ENCODE peak calls at places on chromosomes 16 and 17, in seven cellular contexts. One of them, this sample, is unnamed.

GRCh38 chr16:64627781-64628180 is 494.1 kb downstream of the CDH11 start:
- DNase-seq in A549: no peak
- DNase-seq in mucosa of descending colon: no peak
- DNase-seq in heart left ventricle: peak
- DNase-seq in heart right ventricle: peak
- DNase-seq in AG10803: no peak
- DNase-seq in fibroblast of pulmonary artery: no peak
- DNase-seq in this sample: no peak

GRCh38 chr16:72210072-72210471 is 38.1 kb upstream of the PMFBP1 start:
- DNase-seq in heart right ventricle: no peak
- DNase-seq in AG10803: no peak
- DNase-seq in fibroblast of pulmonary artery: no peak
- DNase-seq in A549: no peak
- DNase-seq in heart left ventricle: no peak
- DNase-seq in mucosa of descending colon: no peak
- DNase-seq in this sample: no peak

GRCh38 chr17:81859906-81860755 is at the start of gene P4HB:
- DNase-seq in AG10803: no peak
- DNase-seq in heart left ventricle: peak
- DNase-seq in A549: no peak
- DNase-seq in heart right ventricle: peak
- DNase-seq in fibroblast of pulmonary artery: no peak
- DNase-seq in mucosa of descending colon: no peak
- DNase-seq in this sample: no peak

GRCh38 chr16:4227040-4227332 is 14.9 kb downstream of the SRL start:
- DNase-seq in mucosa of descending colon: no peak
- DNase-seq in heart left ventricle: no peak
- DNase-seq in AG10803: no peak
- DNase-seq in A549: no peak
- DNase-seq in heart right ventricle: no peak
- DNase-seq in fibroblast of pulmonary artery: no peak
- DNase-seq in this sample: no peak

GRCh38 chr17:34723875-34724274 is 144.5 kb downstream of the TMEM132E start:
- DNase-seq in heart right ventricle: no peak
- DNase-seq in heart left ventricle: no peak
- DNase-seq in AG10803: no peak
- DNase-seq in mucosa of descending colon: no peak
- DNase-seq in A549: no peak
- DNase-seq in fibroblast of pulmonary artery: no peak
- DNase-seq in this sample: no peak

GRCh38 chr16:56234737-56235136 is 43.4 kb downstream of the GNAO1 start:
- DNase-seq in AG10803: no peak
- DNase-seq in fibroblast of pulmonary artery: no peak
- DNase-seq in heart left ventricle: no peak
- DNase-seq in heart right ventricle: no peak
- DNase-seq in A549: no peak
- DNase-seq in mucosa of descending colon: no peak
- DNase-seq in this sample: no peak

GRCh38 chr17:61454095-61454931 is 2.1 kb downstream of the TBX4 start:
- DNase-seq in AG10803: no peak
- DNase-seq in mucosa of descending colon: no peak
- DNase-seq in fibroblast of pulmonary artery: no peak
- DNase-seq in heart left ventricle: peak
- DNase-seq in heart right ventricle: no peak
- DNase-seq in A549: no peak
- DNase-seq in this sample: no peak

GRCh38 chr16:66925322-66925840 is at the start of gene RRAD:
- DNase-seq in fibroblast of pulmonary artery: peak
- DNase-seq in heart right ventricle: peak
- DNase-seq in heart left ventricle: peak
- DNase-seq in mucosa of descending colon: peak
- DNase-seq in AG10803: peak
- DNase-seq in A549: no peak
- DNase-seq in this sample: peak

GRCh38 chr17:43003542-43004172 is 2.9 kb upstream of the IFI35 start:
- DNase-seq in heart left ventricle: no peak
- DNase-seq in mucosa of descending colon: no peak
- DNase-seq in AG10803: peak
- DNase-seq in A549: peak
- DNase-seq in fibroblast of pulmonary artery: no peak
- DNase-seq in heart right ventricle: no peak
- DNase-seq in this sample: peak

GRCh38 chr17:49055181-49055927 is 58.2 kb downstream of the IGF2BP1 start:
- DNase-seq in heart right ventricle: no peak
- DNase-seq in fibroblast of pulmonary artery: no peak
- DNase-seq in heart left ventricle: no peak
- DNase-seq in mucosa of descending colon: no peak
- DNase-seq in AG10803: no peak
- DNase-seq in A549: no peak
- DNase-seq in this sample: no peak

GRCh38 chr17:43027091-43028032 is 2.3 kb downstream of the RND2 start:
- DNase-seq in heart left ventricle: no peak
- DNase-seq in heart right ventricle: no peak
- DNase-seq in AG10803: no peak
- DNase-seq in mucosa of descending colon: no peak
- DNase-seq in fibroblast of pulmonary artery: no peak
- DNase-seq in A549: no peak
- DNase-seq in this sample: no peak

GRCh38 chr16:77330332-77331043 is 104.3 kb downstream of the ADAMTS18 start:
- DNase-seq in A549: no peak
- DNase-seq in AG10803: no peak
- DNase-seq in mucosa of descending colon: no peak
- DNase-seq in heart left ventricle: no peak
- DNase-seq in fibroblast of pulmonary artery: no peak
- DNase-seq in heart right ventricle: no peak
- DNase-seq in this sample: no peak

GRCh38 chr16:67833035-67833417 is 9.1 kb upstream of the THAP11 start:
- DNase-seq in A549: no peak
- DNase-seq in heart right ventricle: no peak
- DNase-seq in AG10803: peak
- DNase-seq in mucosa of descending colon: no peak
- DNase-seq in heart left ventricle: peak
- DNase-seq in fibroblast of pulmonary artery: peak
- DNase-seq in this sample: peak

GRCh38 chr17:79546386-79546785 is 64.5 kb downstream of the RBFOX3 start:
- DNase-seq in fibroblast of pulmonary artery: no peak
- DNase-seq in mucosa of descending colon: no peak
- DNase-seq in AG10803: no peak
- DNase-seq in heart right ventricle: no peak
- DNase-seq in heart left ventricle: no peak
- DNase-seq in A549: no peak
- DNase-seq in this sample: no peak

GRCh38 chr17:82236142-82236971 is 7.5 kb downstream of the SLC16A3 start:
- DNase-seq in heart right ventricle: peak
- DNase-seq in heart left ventricle: peak
- DNase-seq in mucosa of descending colon: peak
- DNase-seq in A549: peak
- DNase-seq in fibroblast of pulmonary artery: peak
- DNase-seq in AG10803: no peak
- DNase-seq in this sample: peak

GRCh38 chr16:57616871-57617270 is 11.6 kb upstream of the ADGRG1 start:
- DNase-seq in AG10803: no peak
- DNase-seq in mucosa of descending colon: no peak
- DNase-seq in heart right ventricle: no peak
- DNase-seq in A549: no peak
- DNase-seq in heart left ventricle: peak
- DNase-seq in fibroblast of pulmonary artery: no peak
- DNase-seq in this sample: peak

GRCh38 chr17:82217120-82217529 is 4.5 kb upstream of the CCDC57 start:
- DNase-seq in A549: no peak
- DNase-seq in heart left ventricle: peak
- DNase-seq in fibroblast of pulmonary artery: no peak
- DNase-seq in mucosa of descending colon: peak
- DNase-seq in AG10803: peak
- DNase-seq in heart right ventricle: no peak
- DNase-seq in this sample: peak

GRCh38 chr17:36148559-36149295 is 27.7 kb downstream of the TBC1D3B start:
- DNase-seq in heart right ventricle: peak
- DNase-seq in AG10803: peak
- DNase-seq in mucosa of descending colon: peak
- DNase-seq in fibroblast of pulmonary artery: peak
- DNase-seq in A549: peak
- DNase-seq in heart left ventricle: peak
- DNase-seq in this sample: peak

GRCh38 chr17:41049110-41049509 is 2.0 kb upstream of the KRTAP2-1 start:
- DNase-seq in fibroblast of pulmonary artery: peak
- DNase-seq in mucosa of descending colon: no peak
- DNase-seq in AG10803: peak
- DNase-seq in heart left ventricle: no peak
- DNase-seq in A549: peak
- DNase-seq in heart right ventricle: no peak
- DNase-seq in this sample: no peak

GRCh38 chr17:21058098-21058893 is 15.5 kb upstream of the USP22 start:
- DNase-seq in fibroblast of pulmonary artery: peak
- DNase-seq in AG10803: peak
- DNase-seq in mucosa of descending colon: no peak
- DNase-seq in heart left ventricle: no peak
- DNase-seq in heart right ventricle: no peak
- DNase-seq in A549: peak
- DNase-seq in this sample: peak

GRCh38 chr17:17412331-17412730 is 64.5 kb upstream of the MED9 start:
- DNase-seq in mucosa of descending colon: no peak
- DNase-seq in heart right ventricle: no peak
- DNase-seq in fibroblast of pulmonary artery: peak
- DNase-seq in heart left ventricle: no peak
- DNase-seq in A549: peak
- DNase-seq in AG10803: peak
- DNase-seq in this sample: peak

GRCh38 chr17:17413821-17414220 is 63.0 kb upstream of the MED9 start:
- DNase-seq in heart right ventricle: no peak
- DNase-seq in fibroblast of pulmonary artery: no peak
- DNase-seq in heart left ventricle: no peak
- DNase-seq in mucosa of descending colon: no peak
- DNase-seq in A549: no peak
- DNase-seq in AG10803: peak
- DNase-seq in this sample: no peak

GRCh38 chr17:17414316-17414937 is 62.4 kb upstream of the MED9 start:
- DNase-seq in fibroblast of pulmonary artery: peak
- DNase-seq in heart right ventricle: no peak
- DNase-seq in AG10803: peak
- DNase-seq in heart left ventricle: no peak
- DNase-seq in mucosa of descending colon: no peak
- DNase-seq in A549: no peak
- DNase-seq in this sample: peak

GRCh38 chr17:17413215-17413792 is 63.5 kb upstream of the MED9 start:
- DNase-seq in heart right ventricle: no peak
- DNase-seq in AG10803: no peak
- DNase-seq in heart left ventricle: no peak
- DNase-seq in A549: no peak
- DNase-seq in mucosa of descending colon: no peak
- DNase-seq in fibroblast of pulmonary artery: peak
- DNase-seq in this sample: no peak

GRCh38 chr17:17411692-17412091 is 65.1 kb upstream of the MED9 start:
- DNase-seq in A549: no peak
- DNase-seq in fibroblast of pulmonary artery: no peak
- DNase-seq in heart left ventricle: no peak
- DNase-seq in mucosa of descending colon: no peak
- DNase-seq in AG10803: peak
- DNase-seq in heart right ventricle: no peak
- DNase-seq in this sample: no peak
- H3K4me3 ChIP-seq in A549: no peak
- H3K4me3 ChIP-seq in fibroblast of pulmonary artery: no peak
- H3K4me3 ChIP-seq in heart left ventricle: no peak
- H3K4me3 ChIP-seq in mucosa of descending colon: no peak
- H3K4me3 ChIP-seq in AG10803: no peak
- H3K4me3 ChIP-seq in heart right ventricle: no peak
- H3K4me3 ChIP-seq in this sample: no peak

DNA sequence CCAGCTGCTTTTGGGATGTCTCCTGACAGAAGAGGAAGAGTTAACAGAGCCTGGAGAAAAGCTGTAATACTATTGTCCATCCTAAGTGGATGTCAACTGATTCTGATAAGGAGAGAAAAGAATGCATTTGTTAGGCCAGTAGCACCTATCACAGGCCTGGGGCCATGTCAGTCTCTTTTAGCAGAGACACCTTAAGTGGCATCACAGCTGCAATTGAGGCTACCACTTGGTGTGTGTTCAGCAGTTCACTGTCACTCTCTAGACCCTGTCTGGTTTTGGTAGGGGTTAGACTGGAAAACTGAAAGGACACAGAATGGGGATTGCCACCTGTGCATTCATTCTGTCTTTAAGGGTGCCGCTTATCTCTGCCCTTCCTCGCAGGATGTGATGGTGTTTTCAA is 42.0 kb downstream of the PSMD12 start:
- DNase-seq in A549: no peak
- DNase-seq in heart left ventricle: no peak
- DNase-seq in fibroblast of pulmonary artery: no peak
- DNase-seq in mucosa of descending colon: no peak
- DNase-seq in AG10803: no peak
- DNase-seq in heart right ventricle: no peak
- DNase-seq in this sample: no peak
- TF ChIP-seq CTCF in A549: no peak
- TF ChIP-seq CTCF in heart left ventricle: no peak
- TF ChIP-seq CTCF in fibroblast of pulmonary artery: no peak
- TF ChIP-seq CTCF in mucosa of descending colon: no peak
- TF ChIP-seq CTCF in AG10803: no peak
- TF ChIP-seq CTCF in heart right ventricle: no peak
- TF ChIP-seq CTCF in this sample: no peak

GRCh38 chr17:75878174-75878998 is at the start of gene TRIM47:
- DNase-seq in AG10803: peak
- DNase-seq in A549: peak
- DNase-seq in heart left ventricle: peak
- DNase-seq in heart right ventricle: peak
- DNase-seq in mucosa of descending colon: peak
- DNase-seq in fibroblast of pulmonary artery: peak
- DNase-seq in this sample: peak
- H3K4me3 ChIP-seq in AG10803: peak
- H3K4me3 ChIP-seq in A549: peak
- H3K4me3 ChIP-seq in heart left ventricle: peak
- H3K4me3 ChIP-seq in heart right ventricle: peak
- H3K4me3 ChIP-seq in mucosa of descending colon: peak
- H3K4me3 ChIP-seq in fibroblast of pulmonary artery: peak
- H3K4me3 ChIP-seq in this sample: peak

DNA sequence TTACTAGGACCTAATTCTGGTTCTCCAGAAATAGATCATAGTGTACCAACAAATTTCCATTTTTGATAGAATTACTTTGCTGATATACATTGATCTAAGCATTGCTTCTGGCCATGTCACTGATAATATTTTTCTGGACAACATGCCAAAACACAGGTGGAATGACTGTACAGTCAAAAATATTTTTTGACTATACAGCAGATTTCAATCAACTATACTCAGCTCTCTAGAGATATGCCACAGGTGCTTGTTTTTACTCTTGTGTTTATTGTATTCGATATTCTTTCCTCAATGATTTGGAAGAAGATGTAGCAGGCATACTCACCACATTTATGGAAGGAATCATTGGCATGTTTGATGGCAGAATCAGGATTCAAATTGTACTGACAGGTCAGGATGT is 21.6 kb upstream of the TOX3 start:
- DNase-seq in fibroblast of pulmonary artery: no peak
- DNase-seq in heart right ventricle: no peak
- DNase-seq in AG10803: no peak
- DNase-seq in heart left ventricle: no peak
- DNase-seq in A549: no peak
- DNase-seq in mucosa of descending colon: no peak
- DNase-seq in this sample: no peak
- TF ChIP-seq CTCF in fibroblast of pulmonary artery: no peak
- TF ChIP-seq CTCF in heart right ventricle: no peak
- TF ChIP-seq CTCF in AG10803: no peak
- TF ChIP-seq CTCF in heart left ventricle: no peak
- TF ChIP-seq CTCF in A549: no peak
- TF ChIP-seq CTCF in mucosa of descending colon: no peak
- TF ChIP-seq CTCF in this sample: no peak

This sample was measured in cardiac fibroblast.